ENCODE peak calls at places on chromosomes 7 and 10, in six cellular contexts. P is stromal cell of bone marrow; G is stimulated activated CD4-positive, alpha-beta T cell treated with anti-CD3 and anti-CD28 coated beads, Interleukin-15, amount 100 ng/mL, for 24 hours; Z is hepatic stellate cell; Q is iris pigment epithelial cell; C is HCT116. I is an unnamed sample.
A peak's percentile ranks its signal among the peaks of the same experiment; 100 is the strongest.

GRCh38 chr7:50603288-50603687 is 38.1 kb upstream of the DDC start:
- DNase-seq in G (no peak), Z (no peak), P (no peak), Q (no peak), C (no peak), I (no peak)

GRCh38 chr10:106033065-106033464 is 1131.4 kb downstream of the SORCS1 start:
- DNase-seq in Z (no peak), P (no peak), G (no peak), C (no peak), Q (no peak), I (no peak)

GRCh38 chr10:35533565-35533964 is 71.6 kb upstream of the GJD4 start:
- DNase-seq in Z (no peak), P (no peak), C (no peak), Q (peak; percentile 23), G (no peak), I (no peak)

GRCh38 chr10:7424315-7424714 is 13.5 kb upstream of the SFMBT2 start:
- DNase-seq in C (no peak), G (peak; percentile 14), P (no peak), Q (no peak), Z (no peak), I (peak; percentile 28)

GRCh38 chr10:113202011-113202410 is 252.0 kb downstream of the TCF7L2 start:
- DNase-seq in P (no peak), C (no peak), Z (no peak), Q (no peak), G (no peak), I (no peak)

GRCh38 chr10:124619195-124619594 is 125.0 kb downstream of the FAM53B start:
- DNase-seq in P (no peak), Z (no peak), C (no peak), G (no peak), Q (peak; percentile 28), I (no peak)

GRCh38 chr10:10133271-10133670 is 884.4 kb upstream of the CELF2 start:
- DNase-seq in C (no peak), G (no peak), Q (no peak), Z (no peak), P (no peak), I (no peak)

GRCh38 chr10:7085913-7086589 is 324.8 kb downstream of the SFMBT2 start:
- DNase-seq in P (peak; percentile 47), G (no peak), Z (no peak), C (no peak), Q (peak; percentile 7), I (no peak)

GRCh38 chr10:12777840-12778585 is 223.5 kb downstream of the CCDC3 start:
- DNase-seq in Z (no peak), P (no peak), G (peak; percentile 40), Q (no peak), C (no peak), I (peak; percentile 58)

GRCh38 chr7:4045975-4046374 is 636.1 kb upstream of the FOXK1 start:
- DNase-seq in Q (no peak), Z (no peak), G (no peak), P (no peak), C (no peak), I (no peak)

GRCh38 chr7:128010392-128011078 is 20.7 kb downstream of the LRRC4 start:
- DNase-seq in Z (no peak), Q (no peak), P (no peak), G (no peak), C (no peak), I (no peak)

GRCh38 chr10:132555648-132556575 is 18.3 kb downstream of the INPP5A start:
- DNase-seq in G (no peak), C (no peak), Q (no peak), P (no peak), Z (no peak), I (no peak)